ENCODE peak calls at places on chromosomes 16 and 17, in seven cellular contexts. G is cardiac muscle cell, Q is HCEC 1CT, F is hippocampal formation, T is T47D, I is astrocyte of the hippocampus, K is MCF 10A. A is an unnamed sample.

GRCh38 chr17:50153650-50154575 is 3.4 kb upstream of the PPP1R9B start:
- DNase-seq in F (no peak), G (peak), T (no peak), Q (no peak), K (peak), I (peak), A (no peak)

GRCh38 chr17:48064638-48065037 is 16.5 kb downstream of the NFE2L1 start:
- DNase-seq in I (no peak), F (no peak), Q (no peak), K (no peak), G (no peak), T (no peak), A (no peak)

GRCh38 chr16:27315333-27316037 is 1.7 kb downstream of the IL4R start:
- DNase-seq in G (peak), Q (peak), I (no peak), K (peak), F (no peak), T (no peak), A (peak)

GRCh38 chr17:31155208-31155810 is 60.5 kb downstream of the NF1 start:
- DNase-seq in K (no peak), T (no peak), G (no peak), Q (peak), F (no peak), I (peak), A (no peak)

GRCh38 chr16:27441998-27442397 is 40.0 kb downstream of the IL21R start:
- DNase-seq in I (no peak), F (no peak), G (no peak), Q (no peak), K (no peak), T (no peak), A (no peak)

GRCh38 chr17:27494192-27495091 is 38.2 kb downstream of the KSR1 start:
- DNase-seq in F (peak), T (peak), G (peak), Q (no peak), I (peak), K (peak), A (peak)

GRCh38 chr17:28327031-28327607 is 8.1 kb downstream of the TMEM97 start:
- DNase-seq in T (no peak), I (no peak), F (no peak), G (no peak), Q (peak), K (no peak), A (no peak)

GRCh38 chr17:58336456-58337094 is 8.0 kb upstream of the TSPOAP1 start:
- DNase-seq in T (no peak), G (peak), I (no peak), K (no peak), F (no peak), Q (peak), A (no peak)

GRCh38 chr16:89909777-89910716 is 8.6 kb upstream of the MC1R start:
- DNase-seq in K (peak), Q (peak), F (peak), T (peak), I (peak), G (peak), A (peak)

GRCh38 chr16:53950677-53951076 is 246.7 kb downstream of the FTO start:
- DNase-seq in T (no peak), K (no peak), Q (no peak), G (no peak), F (no peak), I (no peak), A (no peak)

GRCh38 chr17:41307647-41308046 is 1.5 kb downstream of the KRTAP16-1 start:
- DNase-seq in K (no peak), F (peak), T (no peak), Q (no peak), G (no peak), I (peak), A (no peak)

GRCh38 chr17:59425085-59425901 is 93.8 kb downstream of the YPEL2 start:
- DNase-seq in I (peak), Q (peak), T (no peak), F (no peak), G (peak), K (no peak), A (no peak)

GRCh38 chr17:78717431-78717980 is 64.6 kb downstream of the CYTH1 start:
- DNase-seq in T (no peak), K (peak), I (peak), Q (peak), G (peak), F (peak), A (no peak)

GRCh38 chr17:67379251-67379630 is 2.2 kb downstream of the PITPNC1 start:
- DNase-seq in Q (no peak), F (no peak), G (no peak), I (no peak), T (no peak), K (no peak), A (no peak)

GRCh38 chr16:88739139-88739974 is 33.1 kb downstream of the CTU2 start:
- DNase-seq in Q (no peak), G (no peak), F (no peak), K (no peak), I (no peak), T (no peak), A (no peak)

GRCh38 chr16:65739518-65739917 is 617.7 kb upstream of the CDH11 start:
- DNase-seq in T (no peak), I (no peak), Q (no peak), G (no peak), K (no peak), F (no peak), A (no peak)

GRCh38 chr16:16071631-16072244 is 122.3 kb downstream of the ABCC1 start:
- DNase-seq in T (no peak), F (no peak), K (no peak), Q (no peak), I (peak), G (peak), A (no peak)

GRCh38 chr17:44202756-44203155 is 3.1 kb upstream of the ATXN7L3 start:
- DNase-seq in T (no peak), Q (no peak), I (no peak), G (no peak), F (no peak), K (no peak), A (no peak)

GRCh38 chr16:79605999-79606398 is 5.5 kb upstream of the MAF start:
- DNase-seq in F (no peak), G (peak), Q (no peak), T (no peak), K (peak), I (peak), A (no peak)

GRCh38 chr17:8121531-8122390 is 2.1 kb downstream of the HES7 start:
- DNase-seq in G (peak), F (peak), Q (peak), I (peak), T (no peak), K (peak), A (peak)

GRCh38 chr16:66293207-66293735 is 73.2 kb upstream of the CDH5 start:
- DNase-seq in I (no peak), T (no peak), K (no peak), G (no peak), F (no peak), Q (no peak), A (no peak)

GRCh38 chr17:10050597-10051101 is 145.6 kb upstream of the RCVRN start:
- DNase-seq in I (no peak), K (no peak), G (peak), Q (no peak), F (no peak), T (no peak), A (no peak)

GRCh38 chr16:66946974-66947301 is 11.6 kb downstream of the CES2 start:
- DNase-seq in Q (no peak), I (no peak), K (no peak), T (no peak), F (no peak), G (no peak), A (no peak)

GRCh38 chr16:71894229-71894920 is 956 bp upstream of the IST1 start:
- DNase-seq in F (peak), K (peak), T (no peak), I (peak), G (peak), Q (peak), A (peak)

GRCh38 chr17:42067371-42068180 is 17.2 kb upstream of the C17orf113 start:
- DNase-seq in G (peak), I (peak), Q (no peak), K (peak), T (peak), F (peak), A (no peak)

GRCh38 chr16:9091867-9092281 is 430 bp downstream of the HAPSTR1 start:
- DNase-seq in K (no peak), I (peak), F (no peak), T (no peak), G (peak), Q (peak), A (no peak)

GRCh38 chr17:81651692-81652091 is 4.7 kb downstream of the PDE6G start:
- DNase-seq in G (peak), F (no peak), I (peak), K (peak), T (no peak), Q (peak), A (no peak)

GRCh38 chr16:80997139-80997798 is 9.4 kb downstream of the CMC2 start:
- DNase-seq in T (no peak), F (no peak), Q (peak), G (peak), I (no peak), K (no peak), A (no peak)